ENCODE peak calls at places on chromosomes 2 and 18, in eight cellular contexts. J is CD4-positive, CD25-positive, alpha-beta regulatory T cell; W is heart right ventricle; B is lower lobe of right lung; U is CD4-positive, alpha-beta memory T cell; P is psoas muscle; Y is breast epithelium; S is SK-N-SH. N is an unnamed sample.

GRCh38 chr2:97673187-97673914 is 3.8 kb downstream of the C2orf92 start:
- DNase-seq in P (no peak), U (no peak), S (no peak), W (no peak), J (no peak), B (no peak), Y (no peak), N (no peak)

GRCh38 chr2:619964-620363 is 57.2 kb downstream of the TMEM18 start:
- DNase-seq in P (no peak), Y (no peak), S (peak), J (no peak), B (no peak), W (no peak), U (no peak), N (no peak)

GRCh38 chr2:55168221-55169154 is 63.6 kb downstream of the CLHC1 start:
- DNase-seq in B (no peak), S (peak), U (peak), Y (peak), W (peak), P (peak), J (peak), N (no peak)

GRCh38 chr2:236177604-236177966 is 9.4 kb upstream of the GBX2 start:
- DNase-seq in P (peak), J (no peak), W (no peak), Y (no peak), S (peak), B (no peak), U (no peak), N (peak)

GRCh38 chr2:200615247-200615646 is 29.4 kb downstream of the AOX1 start:
- DNase-seq in Y (no peak), P (no peak), U (no peak), J (no peak), B (no peak), W (no peak), S (no peak), N (no peak)

GRCh38 chr2:20647764-20648164 is 3.1 kb downstream of the HS1BP3 start:
- DNase-seq in P (no peak), S (no peak), U (no peak), B (no peak), W (no peak), Y (no peak), J (no peak), N (no peak)

GRCh38 chr18:46160050-46160798 is 56.0 kb downstream of the HAUS1 start:
- DNase-seq in S (no peak), Y (no peak), W (no peak), P (no peak), B (no peak), J (peak), U (no peak), N (no peak)

GRCh38 chr18:75280427-75281280 is 70.1 kb downstream of the TSHZ1 start:
- DNase-seq in B (no peak), U (no peak), Y (no peak), J (no peak), W (no peak), P (no peak), S (no peak), N (no peak)

GRCh38 chr2:172234716-172235661 is 132.3 kb upstream of the DLX2 start:
- DNase-seq in J (peak), Y (no peak), B (no peak), U (peak), P (no peak), S (peak), W (peak), N (no peak)

GRCh38 chr2:18428516-18428915 is 131.9 kb downstream of the RDH14 start:
- DNase-seq in S (no peak), W (no peak), P (no peak), Y (no peak), B (no peak), U (no peak), J (no peak), N (no peak)

GRCh38 chr18:35331367-35332087 is 12.7 kb downstream of the ZNF24 start:
- DNase-seq in B (no peak), P (no peak), U (no peak), W (no peak), J (no peak), S (no peak), Y (no peak), N (no peak)

GRCh38 chr2:152525277-152525838 is 190.4 kb downstream of the FMNL2 start:
- DNase-seq in B (no peak), S (no peak), Y (no peak), J (no peak), P (peak), W (peak), U (no peak), N (peak)

GRCh38 chr2:208311954-208312353 is 45.9 kb downstream of the PIKFYVE start:
- DNase-seq in P (no peak), J (no peak), B (no peak), S (no peak), Y (no peak), U (no peak), W (no peak), N (no peak)

GRCh38 chr2:189147989-189148388 is 31.6 kb downstream of the COL5A2 start:
- DNase-seq in W (no peak), U (no peak), S (no peak), J (no peak), B (no peak), Y (no peak), P (no peak), N (no peak)
- H3K27ac ChIP-seq in W (no peak), U (no peak), S (peak), J (no peak), B (no peak), Y (no peak), P (no peak), N (no peak)

DNA sequence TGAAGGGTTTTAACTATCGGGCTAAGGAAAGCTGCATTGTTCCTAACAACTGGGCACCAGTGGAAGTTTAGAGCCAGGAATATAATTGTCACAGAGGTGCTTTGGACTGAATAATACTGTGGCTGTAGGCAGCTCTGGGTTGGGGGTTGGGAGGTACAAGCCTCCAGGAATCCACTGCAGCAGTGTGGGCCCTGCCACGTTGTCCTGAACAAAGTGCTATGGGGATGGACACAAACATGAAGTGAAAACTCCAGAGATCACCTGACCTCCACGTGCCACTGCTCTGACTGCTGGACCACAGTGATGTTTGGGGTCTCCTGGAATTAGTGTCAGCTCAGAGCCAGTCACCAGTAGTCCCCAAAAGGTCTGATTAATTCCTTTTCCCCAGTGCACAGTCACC is 110.9 kb downstream of the BCL2 start:
- DNase-seq in J (peak), W (peak), U (no peak), P (no peak), Y (no peak), B (no peak), S (no peak), N (no peak)
- H3K27ac ChIP-seq in J (peak), W (no peak), U (peak), P (no peak), Y (peak), B (no peak), S (no peak), N (no peak)

DNA sequence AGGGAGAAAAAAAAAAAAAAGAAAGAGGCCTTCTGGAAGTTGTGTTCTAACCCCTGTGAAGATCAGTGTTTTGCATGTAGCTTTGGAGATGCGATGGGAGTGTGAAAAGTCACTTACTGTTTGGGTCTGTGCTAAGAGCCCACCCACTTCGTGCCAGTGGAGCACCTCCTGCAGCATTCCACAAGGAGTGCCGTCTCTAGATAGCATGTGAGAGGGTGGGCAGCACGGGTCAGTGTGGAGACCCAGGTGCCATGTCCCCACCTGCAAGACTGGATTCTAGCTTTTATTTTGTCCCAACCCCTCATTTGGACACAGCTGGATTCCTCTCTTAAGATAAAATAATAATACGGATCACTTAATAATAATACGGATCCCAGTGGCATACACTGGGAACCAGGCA is 12.5 kb upstream of the TMEM185B start:
- DNase-seq in P (no peak), B (no peak), J (no peak), W (no peak), S (no peak), U (no peak), Y (no peak), N (no peak)
- H3K27ac ChIP-seq in P (no peak), B (no peak), J (no peak), W (no peak), S (no peak), U (no peak), Y (no peak), N (no peak)

DNA sequence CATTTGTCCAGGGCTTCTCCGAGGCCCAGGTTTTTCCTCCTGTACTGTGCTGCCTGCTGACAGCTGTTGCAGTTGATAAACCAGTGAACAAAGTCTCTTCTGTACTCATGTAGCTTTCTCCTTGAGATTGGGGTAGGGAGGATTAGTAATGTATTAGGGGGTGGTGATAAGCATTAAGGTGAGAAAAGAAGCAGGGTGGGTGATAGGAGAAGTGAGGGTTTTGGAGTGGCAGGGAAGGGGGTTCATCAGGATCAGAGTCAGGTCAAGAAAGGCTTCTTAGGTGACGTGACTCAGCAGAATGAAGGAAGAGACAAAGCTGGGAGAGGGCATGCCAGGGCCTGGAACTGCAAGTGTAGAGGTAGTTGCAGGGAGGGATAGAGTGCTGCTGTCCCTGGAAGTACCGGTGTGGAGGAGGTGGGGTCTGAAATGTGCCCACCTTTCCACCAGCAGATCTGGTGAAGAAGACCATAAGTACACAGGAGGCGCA is 48.7 kb downstream of the PKP4 start:
- DNase-seq in W (no peak), J (no peak), B (no peak), S (no peak), U (no peak), Y (no peak), P (no peak), N (no peak)
- H3K27ac ChIP-seq in W (no peak), J (no peak), B (no peak), S (no peak), U (no peak), Y (no peak), P (no peak), N (no peak)

GRCh38 chr2:66897181-66897580 is 462.3 kb downstream of the MEIS1 start:
- DNase-seq in P (no peak), S (no peak), Y (no peak), B (no peak), U (no peak), W (no peak), J (no peak), N (no peak)
- H3K27ac ChIP-seq in P (no peak), S (peak), Y (no peak), B (peak), U (no peak), W (no peak), J (no peak), N (no peak)

GRCh38 chr2:239267411-239267941 is 133.3 kb downstream of the HDAC4 start:
- DNase-seq in J (peak), W (peak), S (no peak), Y (peak), U (peak), P (peak), B (peak), N (peak)
- H3K27ac ChIP-seq in J (peak), W (peak), S (peak), Y (peak), U (peak), P (peak), B (peak), N (peak)

GRCh38 chr2:16629770-16630169 is 35.9 kb downstream of the CYRIA start:
- DNase-seq in B (no peak), S (no peak), Y (no peak), W (no peak), J (no peak), U (no peak), P (no peak), N (no peak)
- H3K27ac ChIP-seq in B (no peak), S (no peak), Y (no peak), W (no peak), J (no peak), U (no peak), P (no peak), N (no peak)

DNA sequence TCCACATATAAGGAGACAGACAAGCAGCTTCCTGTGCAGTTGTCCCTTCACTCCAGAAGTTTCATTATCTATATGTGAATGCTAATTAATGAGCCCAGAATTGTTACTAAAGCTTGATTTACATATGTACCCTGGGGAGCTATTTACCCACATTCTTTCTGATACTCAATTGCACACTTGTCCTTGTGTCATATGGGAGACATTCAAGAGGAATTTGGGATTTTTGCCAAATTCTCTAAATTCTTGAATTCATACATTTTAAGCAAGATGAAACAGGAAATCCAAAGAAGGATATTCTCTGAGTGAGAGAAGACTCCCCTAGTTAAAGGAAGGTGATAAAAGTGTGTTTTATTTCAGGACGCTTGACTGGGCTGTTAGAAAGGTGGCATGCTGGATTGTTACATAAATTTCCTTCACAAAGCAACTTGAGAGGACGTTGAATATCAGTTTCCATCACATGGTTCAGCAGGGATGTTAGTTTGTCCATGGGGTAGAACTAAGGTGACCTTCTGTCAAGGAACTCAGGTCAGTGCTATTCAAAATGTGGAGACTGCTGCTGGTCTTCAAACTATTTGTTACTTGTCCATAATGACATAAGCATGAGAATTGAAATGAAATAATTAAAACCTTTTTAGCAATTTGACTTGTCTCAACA is 368.2 kb downstream of the IRS1 start:
- DNase-seq in J (no peak), W (no peak), Y (no peak), B (no peak), P (no peak), U (no peak), S (no peak), N (no peak)
- H3K27ac ChIP-seq in J (no peak), W (no peak), Y (no peak), B (no peak), P (peak), U (no peak), S (no peak), N (no peak)

DNA sequence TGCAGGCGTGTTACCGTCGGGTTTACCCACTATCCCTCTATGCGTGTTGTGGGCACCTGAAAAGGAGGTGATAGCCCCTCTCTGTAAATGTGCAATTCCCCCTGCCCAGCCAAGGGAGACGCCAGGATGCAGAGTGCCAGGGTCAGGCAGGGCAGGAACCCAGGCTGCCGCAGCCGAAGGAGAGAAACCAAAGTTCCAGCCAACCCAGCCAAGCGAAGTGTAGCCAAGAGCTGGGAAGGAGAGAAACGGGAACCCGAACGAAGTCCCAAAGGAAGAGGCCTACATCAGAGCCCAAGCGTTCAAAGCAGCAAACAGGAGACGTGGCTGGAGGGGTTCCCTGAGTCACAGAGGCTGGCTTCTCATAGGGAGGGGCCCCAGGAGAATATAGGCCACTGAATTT is 24.2 kb upstream of the SPR start:
- DNase-seq in W (no peak), P (no peak), U (no peak), B (no peak), Y (no peak), S (no peak), J (no peak), N (peak)
- H3K27ac ChIP-seq in W (no peak), P (no peak), U (no peak), B (no peak), Y (no peak), S (no peak), J (no peak), N (no peak)

GRCh38 chr18:49207373-49207772 is 253.1 kb downstream of the DYM start:
- DNase-seq in Y (no peak), B (no peak), J (no peak), S (no peak), P (no peak), W (no peak), U (no peak), N (no peak)
- H3K27ac ChIP-seq in Y (no peak), B (no peak), J (no peak), S (no peak), P (no peak), W (no peak), U (no peak), N (no peak)

N was measured in right cardiac atrium.